ENCODE peak calls at places on chromosomes 13 and 19, in seven cellular contexts. Q is fibroblast of villous mesenchyme; K is choroid plexus epithelial cell; P is CD4-positive, CD25-positive, alpha-beta regulatory T cell; U is uterus; T is kidney epithelial cell; W is OCI-LY7. Y is an unnamed sample.

GRCh38 chr19:33005440-33005839 is 33.4 kb downstream of the FAAP24 start:
- DNase-seq in P (no peak), T (no peak), U (no peak), W (no peak), K (no peak), Q (no peak), Y (no peak)

GRCh38 chr19:51327066-51327985 is 14.6 kb downstream of the VSIG10L start:
- DNase-seq in Q (peak), P (peak), K (peak), W (no peak), T (no peak), U (no peak), Y (no peak)

GRCh38 chr13:45827318-45827717 is 24.2 kb downstream of the SIAH3 start:
- DNase-seq in W (no peak), K (no peak), P (no peak), Q (no peak), T (no peak), U (no peak), Y (no peak)

GRCh38 chr13:33322474-33322827 is 36.9 kb upstream of the STARD13 start:
- DNase-seq in P (no peak), K (peak), U (peak), W (no peak), T (no peak), Q (peak), Y (no peak)

GRCh38 chr13:35144496-35144895 is 202.4 kb downstream of the NBEA start:
- DNase-seq in Q (no peak), K (no peak), W (no peak), P (no peak), T (no peak), U (no peak), Y (no peak)

GRCh38 chr19:45616709-45617027 is 14.7 kb upstream of the GPR4 start:
- DNase-seq in W (no peak), U (no peak), Q (no peak), P (no peak), T (no peak), K (no peak), Y (no peak)

GRCh38 chr19:30153326-30154210 is 211.5 kb downstream of the URI1 start:
- DNase-seq in T (no peak), P (no peak), W (peak), U (no peak), Q (no peak), K (no peak), Y (no peak)

GRCh38 chr13:30752201-30752797 is 17.0 kb downstream of the ALOX5AP start:
- DNase-seq in P (no peak), U (no peak), Q (peak), T (no peak), K (peak), W (no peak), Y (no peak)

GRCh38 chr13:98370806-98371553 is 193.9 kb upstream of the RNF113B start:
- DNase-seq in K (peak), P (no peak), T (no peak), U (peak), W (no peak), Q (peak), Y (peak)

GRCh38 chr19:18895828-18896341 is at the start of gene CERS1:
- DNase-seq in T (no peak), W (no peak), P (no peak), K (no peak), U (no peak), Q (peak), Y (no peak)

GRCh38 chr13:22176968-22177545 is 506.2 kb downstream of the FGF9 start:
- DNase-seq in P (no peak), U (no peak), W (no peak), T (no peak), K (no peak), Q (no peak), Y (no peak)

GRCh38 chr19:5145521-5146511 is 176.9 kb downstream of the KDM4B start:
- DNase-seq in Q (no peak), P (no peak), W (no peak), T (no peak), U (no peak), K (no peak), Y (no peak)

GRCh38 chr19:55657004-55657747 is 2.3 kb downstream of the U2AF2 start:
- DNase-seq in P (no peak), K (no peak), Q (no peak), W (no peak), U (no peak), T (no peak), Y (no peak)

GRCh38 chr19:49119411-49120324 is at the start of gene PPFIA3:
- DNase-seq in Q (peak), T (no peak), W (no peak), K (peak), U (peak), P (no peak), Y (no peak)

GRCh38 chr19:45113628-45114027 is 20.6 kb downstream of the PPP1R37 start:
- DNase-seq in P (no peak), Q (no peak), U (no peak), K (no peak), W (no peak), T (no peak), Y (no peak)

GRCh38 chr19:4744451-4745170 is 21.0 kb upstream of the DPP9 start:
- DNase-seq in P (no peak), Q (peak), K (peak), U (peak), W (no peak), T (no peak), Y (peak)

GRCh38 chr13:74129500-74130144 is 4.6 kb downstream of the KLF12 start:
- DNase-seq in W (peak), Q (peak), P (peak), T (no peak), U (no peak), K (peak), Y (no peak)

GRCh38 chr19:8208710-8209110 is 460 bp upstream of the CERS4 start:
- DNase-seq in P (no peak), U (no peak), Q (no peak), T (no peak), W (no peak), K (no peak), Y (no peak)

GRCh38 chr19:15337202-15337601 is 4.9 kb upstream of the BRD4 start:
- DNase-seq in K (peak), T (no peak), Q (peak), P (no peak), U (no peak), W (no peak), Y (no peak)

GRCh38 chr13:38386421-38386820 is 36.8 kb downstream of the UFM1 start:
- DNase-seq in U (no peak), T (no peak), P (no peak), W (no peak), Q (peak), K (peak), Y (no peak)

GRCh38 chr19:49331616-49332055 is 3.6 kb upstream of the CD37 start:
- DNase-seq in U (no peak), K (peak), T (peak), P (peak), Q (peak), W (peak), Y (no peak)

GRCh38 chr13:102235689-102236088 is 166.2 kb downstream of the FGF14 start:
- DNase-seq in K (no peak), U (no peak), T (no peak), Q (no peak), W (no peak), P (no peak), Y (no peak)

GRCh38 chr19:24033308-24033961 is 53.6 kb upstream of the ZNF254 start:
- DNase-seq in P (peak), T (peak), W (peak), U (peak), Q (peak), K (peak), Y (peak)

GRCh38 chr13:22106058-22106457 is 435.2 kb downstream of the FGF9 start:
- DNase-seq in U (no peak), W (no peak), Q (no peak), P (no peak), K (no peak), T (no peak), Y (no peak)

GRCh38 chr13:25192052-25192451 is 20.0 kb upstream of the AMER2 start:
- DNase-seq in U (no peak), W (no peak), T (no peak), P (no peak), K (no peak), Q (no peak), Y (no peak)
- H3K4me3 ChIP-seq in U (no peak), W (no peak), T (no peak), P (no peak), K (no peak), Q (no peak), Y (no peak)

GRCh38 chr19:41194157-41194552 is 1.1 kb downstream of the CYP2S1 start:
- DNase-seq in K (no peak), P (no peak), T (no peak), Q (no peak), W (no peak), U (no peak), Y (no peak)

GRCh38 chr19:41192574-41193419 is at the start of gene CYP2S1:
- DNase-seq in Q (peak), T (no peak), U (no peak), W (no peak), K (no peak), P (peak), Y (no peak)

GRCh38 chr19:41193420-41194156 is 569 bp downstream of the CYP2S1 start:
- DNase-seq in Q (no peak), P (no peak), U (no peak), K (no peak), W (no peak), T (no peak), Y (no peak)

GRCh38 chr19:41198559-41198958 is 5.5 kb downstream of the CYP2S1 start:
- DNase-seq in T (no peak), U (no peak), P (no peak), Q (no peak), W (no peak), K (no peak), Y (no peak)

DNA sequence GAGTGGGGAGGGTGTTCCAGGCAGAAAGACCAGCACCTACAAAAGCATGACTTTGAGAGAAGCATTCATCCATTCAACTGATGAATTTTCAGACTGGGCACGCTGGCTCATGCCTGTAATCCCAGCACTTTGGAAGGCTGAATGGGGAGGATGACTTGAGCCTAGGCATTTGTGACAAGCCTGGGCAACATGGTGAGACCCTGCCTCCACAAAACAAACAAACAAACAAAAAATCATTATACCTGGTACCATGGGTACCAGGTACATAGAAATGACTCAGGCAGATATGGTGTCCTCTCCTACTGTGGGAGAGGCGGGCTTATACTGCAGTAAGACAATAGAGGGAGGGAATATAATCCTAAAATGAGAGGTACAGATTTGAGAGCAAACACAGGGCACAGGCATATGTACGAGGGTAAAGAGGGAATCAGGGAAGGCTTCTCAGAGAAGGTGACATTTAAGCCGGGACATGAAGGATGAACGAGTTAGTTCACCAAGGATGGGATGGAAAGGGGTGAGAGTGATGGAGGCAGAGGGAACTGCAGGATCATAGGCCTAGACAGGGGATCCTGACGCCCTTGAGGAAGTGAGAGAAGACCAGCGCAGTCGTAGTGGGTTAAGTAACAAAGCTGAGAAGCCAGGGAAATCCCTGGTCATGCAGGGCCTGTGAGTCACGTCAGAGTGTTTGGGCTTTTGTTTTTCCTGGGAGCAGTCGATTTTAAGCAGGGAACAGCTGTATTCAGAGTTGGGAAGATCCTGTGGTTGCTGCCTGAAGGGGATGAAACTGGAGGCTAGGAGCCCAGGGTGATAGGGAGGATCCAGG is 2.9 kb downstream of the CYP2S1 start:
- DNase-seq in P (no peak), W (no peak), K (peak), U (no peak), Q (peak), T (no peak), Y (no peak)
- H3K4me3 ChIP-seq in P (no peak), W (no peak), K (no peak), U (no peak), Q (peak), T (no peak), Y (no peak)

GRCh38 chr13:99968521-99969367 is 2.8 kb downstream of the ZIC5 start:
- DNase-seq in Q (no peak), U (no peak), K (peak), T (no peak), P (no peak), W (no peak), Y (no peak)
- H3K4me3 ChIP-seq in Q (no peak), U (no peak), K (peak), T (no peak), P (no peak), W (no peak), Y (peak)

DNA sequence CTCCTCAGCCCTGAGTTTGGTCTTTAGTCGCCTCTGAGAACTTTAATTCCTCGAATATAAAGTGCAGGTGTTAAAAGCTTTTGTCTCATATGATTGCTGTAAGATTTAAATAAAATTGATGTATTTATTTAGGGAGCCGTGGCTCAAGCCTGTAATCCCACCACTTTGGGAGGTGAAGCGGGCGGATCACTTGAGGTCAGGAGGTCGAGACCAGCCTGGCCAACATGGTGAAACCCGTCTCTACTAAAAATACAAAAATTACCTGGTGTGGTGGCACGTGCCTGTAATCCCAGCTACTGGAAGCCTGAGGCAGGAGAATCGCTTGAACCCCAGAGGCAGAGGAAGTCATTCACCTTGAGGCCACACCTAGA is 559 bp upstream of the SLC1A5 start:
- DNase-seq in U (no peak), T (no peak), K (no peak), P (no peak), W (no peak), Q (no peak), Y (no peak)
- H3K4me3 ChIP-seq in U (no peak), T (no peak), K (no peak), P (peak), W (no peak), Q (no peak), Y (no peak)

GRCh38 chr19:2628597-2628996 is 73.9 kb downstream of the GNG7 start:
- DNase-seq in U (no peak), T (no peak), P (no peak), K (no peak), W (no peak), Q (no peak), Y (no peak)
- H3K4me3 ChIP-seq in U (no peak), T (no peak), P (no peak), K (no peak), W (no peak), Q (no peak), Y (no peak)

DNA sequence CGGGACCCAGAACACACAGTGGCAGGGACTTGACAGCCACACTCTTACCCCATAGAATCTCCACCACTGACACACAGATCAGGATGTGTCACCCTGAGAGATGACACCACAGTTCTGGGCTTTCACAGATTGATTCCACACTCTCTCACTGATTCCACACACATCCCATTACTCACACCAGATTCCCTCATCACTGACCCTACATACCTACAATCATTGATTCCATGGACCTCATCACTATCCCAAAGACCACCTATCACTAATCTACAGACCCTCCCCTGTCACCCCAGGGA is 57.6 kb upstream of the ZNF527 start:
- DNase-seq in Q (no peak), K (no peak), P (no peak), T (no peak), U (no peak), W (no peak), Y (no peak)
- H3K4me3 ChIP-seq in Q (no peak), K (no peak), P (no peak), T (no peak), U (no peak), W (no peak), Y (no peak)

GRCh38 chr13:110256126-110256905 is 50.6 kb downstream of the COL4A1 start:
- DNase-seq in U (no peak), T (no peak), Q (no peak), K (no peak), W (no peak), P (no peak), Y (no peak)
- H3K4me3 ChIP-seq in U (no peak), T (no peak), Q (no peak), K (no peak), W (no peak), P (no peak), Y (no peak)

GRCh38 chr13:107867701-107868661 is 347.4 kb downstream of the LIG4 start:
- DNase-seq in P (no peak), W (no peak), Q (peak), K (peak), T (no peak), U (no peak), Y (no peak)
- H3K4me3 ChIP-seq in P (no peak), W (no peak), Q (peak), K (peak), T (peak), U (peak), Y (peak)

DNA sequence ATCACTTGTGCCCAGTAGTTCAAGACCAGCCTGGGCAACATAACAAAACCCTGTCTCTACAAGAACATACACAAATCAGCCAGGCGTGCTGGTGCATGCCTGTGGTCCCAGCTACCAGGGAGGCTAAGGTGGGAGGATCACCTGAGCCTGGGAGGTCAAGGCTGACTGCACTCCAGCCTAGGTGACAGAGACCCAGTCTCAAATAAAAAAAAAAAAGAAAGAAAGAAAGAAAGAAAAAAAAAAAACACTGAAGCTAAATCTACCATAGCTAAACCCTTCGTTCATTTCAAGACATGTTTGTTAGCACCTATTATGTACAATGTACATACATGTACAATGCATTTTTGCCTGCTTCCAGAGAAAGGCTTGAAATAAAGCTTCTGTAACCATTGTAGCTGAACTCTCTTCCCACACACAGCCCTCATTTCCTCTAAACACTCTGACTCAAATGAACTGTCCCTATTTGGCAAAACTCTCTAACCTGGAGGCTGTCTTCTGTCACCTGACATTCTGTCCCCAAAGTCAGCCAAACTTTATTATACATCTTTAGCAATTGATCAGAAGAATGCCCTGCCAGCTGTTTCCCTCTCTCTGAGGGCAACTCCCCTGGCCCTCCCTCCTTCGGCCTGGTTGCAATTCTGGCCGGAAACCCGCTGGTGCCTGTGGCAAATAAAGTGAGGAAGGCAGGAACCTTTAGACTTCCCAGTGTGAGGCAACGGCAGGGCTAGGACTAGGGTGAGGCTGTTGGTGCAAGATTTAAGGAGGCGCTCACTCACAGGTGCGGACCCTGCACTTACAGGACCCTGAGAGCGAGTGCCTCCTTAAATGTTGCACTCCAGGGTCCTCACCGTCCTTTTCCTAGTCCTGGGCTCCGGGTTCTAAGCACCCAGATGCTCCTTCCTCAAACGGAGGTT is 1.8 kb downstream of the ETHE1 start:
- DNase-seq in Q (peak), P (peak), K (peak), U (peak), W (no peak), T (no peak), Y (no peak)
- H3K4me3 ChIP-seq in Q (peak), P (peak), K (peak), U (peak), W (no peak), T (peak), Y (peak)

DNA sequence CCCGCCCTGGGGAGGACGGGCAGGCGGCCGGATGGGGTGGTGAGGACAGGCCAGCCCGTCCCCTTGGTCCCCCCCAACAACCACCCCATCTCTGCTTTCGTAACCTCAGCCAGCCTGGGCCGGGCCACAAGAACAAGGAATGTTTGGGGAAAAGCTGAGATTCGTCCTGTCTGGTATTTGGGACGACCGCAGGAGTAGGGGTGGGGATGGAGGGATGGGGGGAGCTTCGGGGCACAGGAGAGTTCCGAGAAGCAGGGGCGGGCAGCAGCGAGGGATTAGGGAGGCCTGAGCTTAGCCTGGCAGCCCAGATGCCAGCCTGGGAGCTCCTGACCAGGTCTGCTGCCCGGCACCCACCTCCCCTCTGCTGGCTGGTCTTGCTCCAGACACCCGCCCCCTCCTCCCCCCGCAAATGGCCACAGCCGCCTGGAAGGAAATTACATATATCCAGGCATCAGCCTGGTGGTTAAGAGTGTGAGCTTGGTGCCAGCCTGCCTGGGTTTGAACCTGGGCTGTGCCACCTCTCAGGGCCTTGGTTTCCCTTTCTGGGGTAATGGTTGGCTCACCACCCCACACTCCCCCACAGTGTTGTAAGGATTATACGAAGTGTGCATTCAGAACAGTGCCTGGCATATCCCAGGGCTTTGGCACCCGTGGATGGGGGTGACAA is at the start of gene PODNL1:
- DNase-seq in K (peak), T (no peak), W (no peak), P (no peak), Q (peak), U (no peak), Y (peak)
- H3K4me3 ChIP-seq in K (peak), T (peak), W (no peak), P (no peak), Q (peak), U (no peak), Y (peak)